ENCODE peak calls at places on chromosomes 5 and 9, in eight cellular contexts. G is AG10803; O is EL; K is GM03348; M is GM10248; L is anterior cingulate cortex; H is NCI-H774; B is stimulated activated CD4-positive, alpha-beta T cell treated with anti-CD3 and anti-CD28 coated beads, TNF-alpha, amount 100 ng/mL, for 1 hour. Z is an unnamed sample.
A peak's percentile ranks its signal among the peaks of the same experiment; 100 is the strongest.

GRCh38 chr5:171409164-171410136 is 10.0 kb upstream of the FGF18 start:
- DNase-seq in H (no peak), K (no peak), L (no peak), O (no peak), G (no peak), B (no peak), M (no peak), Z (no peak)

GRCh38 chr5:66193419-66193818 is 49.3 kb downstream of the SREK1 start:
- DNase-seq in H (no peak), M (no peak), K (no peak), B (no peak), G (no peak), L (no peak), O (no peak), Z (no peak)

GRCh38 chr9:6488395-6488794 is 75.4 kb downstream of the UHRF2 start:
- DNase-seq in O (no peak), G (no peak), L (no peak), B (no peak), H (no peak), K (no peak), M (no peak), Z (no peak)

GRCh38 chr5:172635038-172635437 is 6.0 kb upstream of the NEURL1B start:
- DNase-seq in B (no peak), O (no peak), G (no peak), M (no peak), K (no peak), L (no peak), H (no peak), Z (no peak)

GRCh38 chr9:20356392-20357206 is 265.7 kb downstream of the MLLT3 start:
- DNase-seq in L (peak; percentile 32), K (peak; percentile 80), O (peak; percentile 86), G (peak; percentile 85), M (peak; percentile 54), B (peak; percentile 13), H (peak; percentile 60), Z (peak; percentile 87)

GRCh38 chr5:17218353-17219005 is 1.0 kb downstream of the BASP1 start:
- DNase-seq in M (peak; percentile 36), O (peak; percentile 85), L (peak; percentile 19), G (peak; percentile 82), H (no peak), B (no peak), K (peak; percentile 70), Z (peak; percentile 77)

GRCh38 chr9:32487981-32488380 is 38.0 kb downstream of the RIGI start:
- DNase-seq in H (no peak), M (no peak), L (no peak), B (no peak), G (peak; percentile 5), O (peak; percentile 49), K (no peak), Z (peak; percentile 46)

GRCh38 chr5:157328277-157328912 is 62.5 kb downstream of the CYFIP2 start:
- DNase-seq in B (peak; percentile 27), H (peak; percentile 55), G (peak; percentile 81), L (no peak), O (peak; percentile 79), K (peak; percentile 94), M (peak; percentile 80), Z (peak; percentile 74)

GRCh38 chr5:93126634-93127033 is 454.4 kb downstream of the NR2F1-AS1 start:
- DNase-seq in M (no peak), H (no peak), K (no peak), L (no peak), G (peak; percentile 20), O (peak; percentile 36), B (no peak), Z (peak; percentile 25)

GRCh38 chr5:3281346-3281745 is 314.3 kb upstream of the IRX1 start:
- DNase-seq in B (no peak), K (no peak), M (no peak), H (no peak), L (no peak), G (no peak), O (no peak), Z (no peak)

GRCh38 chr5:134275822-134276221 is 49.9 kb upstream of the PPP2CA start:
- DNase-seq in K (no peak), O (no peak), G (no peak), B (no peak), H (no peak), M (peak; percentile 25), L (no peak), Z (no peak)

GRCh38 chr9:88590558-88591146 is 55.7 kb downstream of the NXNL2 start:
- DNase-seq in L (no peak), O (no peak), M (no peak), G (no peak), H (no peak), K (no peak), B (no peak), Z (no peak)

GRCh38 chr9:129838707-129839259 is 3.5 kb downstream of the USP20 start:
- DNase-seq in B (no peak), L (no peak), O (peak; percentile 96), H (no peak), G (peak; percentile 79), M (no peak), K (peak; percentile 82), Z (peak; percentile 32)

GRCh38 chr9:137294684-137295312 is 7.3 kb downstream of the NRARP start:
- DNase-seq in L (no peak), K (no peak), O (no peak), B (no peak), M (no peak), H (no peak), G (no peak), Z (no peak)

GRCh38 chr9:84869091-84869490 is 199.6 kb downstream of the NTRK2 start:
- DNase-seq in M (no peak), G (no peak), O (no peak), K (no peak), L (no peak), H (no peak), B (no peak), Z (no peak)

GRCh38 chr5:148120317-148120716 is 48.0 kb upstream of the SPINK14 start:
- DNase-seq in B (no peak), G (no peak), H (no peak), L (no peak), O (no peak), M (no peak), K (no peak), Z (no peak)

GRCh38 chr9:132078369-132079356 is 1.0 kb downstream of the MED27 start:
- DNase-seq in L (no peak), M (no peak), B (no peak), O (peak; percentile 80), G (peak; percentile 56), H (no peak), K (peak; percentile 22), Z (peak; percentile 34)

GRCh38 chr5:39148983-39149534 is 70.3 kb downstream of the FYB1 start:
- DNase-seq in G (peak; percentile 20), H (no peak), O (peak; percentile 41), M (peak; percentile 14), B (no peak), K (peak; percentile 34), L (no peak), Z (no peak)

GRCh38 chr5:139848508-139849100 is 53.0 kb downstream of the PSD2 start:
- DNase-seq in O (no peak), H (no peak), L (no peak), B (no peak), G (no peak), M (no peak), K (no peak), Z (no peak)

GRCh38 chr5:143208781-143209510 is 194.5 kb downstream of the NR3C1 start:
- DNase-seq in K (peak; percentile 44), H (no peak), G (peak; percentile 67), M (no peak), L (no peak), O (no peak), B (no peak), Z (no peak)

GRCh38 chr9:78745996-78746395 is 449.1 kb downstream of the PSAT1 start:
- DNase-seq in G (no peak), H (peak; percentile 34), M (no peak), L (no peak), B (no peak), O (no peak), K (no peak), Z (no peak)

GRCh38 chr5:43711496-43711895 is 108.5 kb downstream of the NNT start:
- DNase-seq in G (peak; percentile 42), K (peak; percentile 41), B (no peak), M (no peak), L (no peak), H (no peak), O (peak; percentile 84), Z (no peak)

GRCh38 chr5:78605611-78606010 is 43.0 kb downstream of the LHFPL2 start:
- DNase-seq in B (no peak), M (no peak), H (no peak), G (no peak), O (peak; percentile 60), K (no peak), L (no peak), Z (no peak)

GRCh38 chr5:150208187-150209015 is 18.5 kb downstream of the SLC6A7 start:
- DNase-seq in G (peak; percentile 52), K (peak; percentile 71), M (no peak), L (no peak), B (no peak), H (no peak), O (peak; percentile 79), Z (no peak)

GRCh38 chr5:139561655-139562451 is 714 bp downstream of the UBE2D2 start:
- DNase-seq in M (peak; percentile 49), K (peak; percentile 71), O (peak; percentile 34), B (no peak), G (peak; percentile 37), L (peak; percentile 71), H (peak; percentile 31), Z (peak; percentile 27)

GRCh38 chr5:135221187-135221473 is 177.9 kb downstream of the MACROH2A1 start:
- DNase-seq in K (no peak), G (no peak), H (no peak), B (no peak), L (no peak), M (no peak), O (no peak), Z (no peak)

GRCh38 chr5:116990010-116990409 is 415.4 kb upstream of the SEMA6A start:
- DNase-seq in B (no peak), O (no peak), G (no peak), L (no peak), M (no peak), H (no peak), K (no peak), Z (no peak)

GRCh38 chr9:326667-327066 is 112.0 kb downstream of the DOCK8 start:
- DNase-seq in L (no peak), B (no peak), M (no peak), G (no peak), O (no peak), K (no peak), H (no peak), Z (no peak)

GRCh38 chr5:6631441-6631840 is 1.4 kb downstream of the NSUN2 start:
- DNase-seq in M (no peak), O (no peak), K (no peak), G (no peak), L (no peak), H (no peak), B (no peak), Z (no peak)

GRCh38 chr5:134792287-134792686 is 33.7 kb downstream of the DDX46 start:
- DNase-seq in O (no peak), L (no peak), M (no peak), G (no peak), K (no peak), H (no peak), B (no peak), Z (no peak)